ENCODE peak calls at places on chromosomes 5 and 9, in five cellular contexts. Y, T, R, D and X are unnamed samples.

GRCh38 chr5:144072518-144072927 is 97.9 kb downstream of the YIPF5 start:
- DNase-seq in Y (no peak), T (no peak), R (peak), D (peak), X (peak)

GRCh38 chr9:132828201-132828770 is 49.8 kb downstream of the AK8 start:
- DNase-seq in Y (no peak), T (no peak), R (no peak), D (no peak), X (no peak)

GRCh38 chr5:105167092-105167491 is 1604.5 kb upstream of the NUDT12 start:
- DNase-seq in Y (no peak), T (no peak), R (no peak), D (no peak), X (no peak)

GRCh38 chr5:172144291-172144815 is 43.7 kb downstream of the STK10 start:
- DNase-seq in Y (no peak), T (peak), R (no peak), D (no peak), X (peak)

GRCh38 chr5:43699910-43700309 is 96.9 kb downstream of the NNT start:
- DNase-seq in Y (no peak), T (no peak), R (no peak), D (no peak), X (no peak)

GRCh38 chr5:15601853-15602252 is 101.9 kb downstream of the FBXL7 start:
- DNase-seq in Y (no peak), T (no peak), R (no peak), D (no peak), X (no peak)

GRCh38 chr5:54390015-54390414 is 65.5 kb upstream of the HSPB3 start:
- DNase-seq in Y (no peak), T (no peak), R (peak), D (peak), X (no peak)

GRCh38 chr5:149826574-149826973 is 96.5 kb downstream of the PPARGC1B start:
- DNase-seq in Y (no peak), T (no peak), R (peak), D (no peak), X (no peak)

GRCh38 chr9:109905472-109905871 is 125.5 kb downstream of the PALM2AKAP2 start:
- DNase-seq in Y (no peak), T (no peak), R (no peak), D (no peak), X (no peak)